ENCODE peak calls at places on chromosomes 1 and 21, in nine cellular contexts. U, A, C, E, B, O, S, J and R are unnamed samples.

GRCh38 chr1:203526572-203526971 is 32.6 kb downstream of the OPTC start:
- DNase-seq in U (no peak), A (no peak), C (peak; percentile 55), E (no peak), B (no peak), O (no peak), S (no peak), J (no peak), R (no peak)

GRCh38 chr21:44871576-44872265 is 1.8 kb downstream of the PTTG1IP start:
- DNase-seq in U (peak; percentile 90), A (peak; percentile 77), C (peak; percentile 78), E (peak; percentile 91), B (no peak), O (no peak), S (no peak), J (no peak), R (peak; percentile 34)

GRCh38 chr1:234512376-234512965 is 33.5 kb upstream of the TARBP1 start:
- DNase-seq in U (no peak), A (no peak), C (no peak), E (no peak), B (no peak), O (peak; percentile 65), S (no peak), J (no peak), R (no peak)

GRCh38 chr1:196558424-196558823 is 49.8 kb downstream of the KCNT2 start:
- DNase-seq in U (peak; percentile 86), A (peak; percentile 69), C (peak; percentile 40), E (peak; percentile 80), B (no peak), O (no peak), S (no peak), J (no peak), R (peak; percentile 7)

GRCh38 chr1:47584249-47584648 is 146.4 kb downstream of the FOXD2 start:
- DNase-seq in U (no peak), A (no peak), C (no peak), E (no peak), B (no peak), O (peak; percentile 65), S (no peak), J (no peak), R (no peak)

GRCh38 chr1:67792756-67793475 is 40.4 kb downstream of the GNG12 start:
- DNase-seq in U (no peak), A (peak; percentile 37), C (peak; percentile 45), E (peak; percentile 29), B (no peak), O (no peak), S (no peak), J (no peak), R (no peak)

GRCh38 chr1:248823517-248824001 is 2.2 kb downstream of the SH3BP5L start:
- DNase-seq in U (peak; percentile 92), A (peak; percentile 88), C (no peak), E (peak; percentile 62), B (no peak), O (no peak), S (no peak), J (no peak), R (no peak)

GRCh38 chr1:203557390-203557789 is 63.4 kb downstream of the OPTC start:
- DNase-seq in U (peak; percentile 87), A (peak; percentile 83), C (peak; percentile 44), E (peak; percentile 63), B (no peak), O (no peak), S (no peak), J (no peak), R (no peak)

GRCh38 chr1:19361231-19362147 is 49.4 kb downstream of the SLC66A1 start:
- DNase-seq in U (peak; percentile 66), A (peak; percentile 83), C (no peak), E (peak; percentile 27), B (no peak), O (no peak), S (no peak), J (no peak), R (no peak)

DNA sequence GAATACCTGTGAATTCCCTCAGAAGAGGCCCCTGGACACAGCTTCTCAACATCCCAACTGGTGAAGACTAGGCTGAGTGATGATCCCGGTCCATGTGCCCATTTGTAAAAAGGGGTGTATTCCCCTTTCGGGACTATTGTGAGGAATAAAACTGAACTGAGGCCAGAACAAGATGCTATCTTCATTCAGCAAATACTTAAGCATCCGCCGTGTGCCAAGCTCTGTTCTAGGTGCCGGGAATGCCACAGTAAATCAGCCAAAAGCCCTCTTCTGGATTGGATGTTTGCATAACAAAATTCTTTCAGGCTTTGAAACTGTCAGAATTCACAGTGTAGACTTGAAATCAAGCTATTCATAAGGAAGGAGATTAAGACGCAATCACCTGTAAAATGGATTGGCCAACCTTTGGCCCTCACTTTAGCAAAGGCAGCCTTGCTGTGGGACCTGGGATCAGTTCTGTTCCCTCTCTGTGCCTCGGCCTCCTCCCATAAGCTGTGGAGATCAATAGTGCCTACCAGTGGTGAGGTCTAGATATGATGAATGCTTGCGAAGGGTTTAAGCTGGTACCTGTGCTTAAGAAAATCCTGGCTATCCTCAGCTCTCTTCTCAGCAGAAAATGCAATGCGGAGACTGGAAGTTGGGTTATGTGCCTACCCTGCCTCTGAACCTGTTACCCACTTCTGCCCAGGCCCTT is 1.8 kb downstream of the ALPL start:
- DNase-seq in U (no peak), A (no peak), C (no peak), E (peak; percentile 8), B (no peak), O (no peak), S (no peak), J (no peak), R (no peak)
- TF ChIP-seq CTCF in U (peak; percentile 5), A (no peak), C (no peak), E (no peak), B (no peak), O (no peak), S (peak; percentile 50), J (no peak), R (no peak)

GRCh38 chr1:32470991-32471694 is 6.3 kb downstream of the ZBTB8B start:
- DNase-seq in U (no peak), A (no peak), C (no peak), E (no peak), B (no peak), O (no peak), S (no peak), J (no peak), R (no peak)
- TF ChIP-seq CTCF in U (peak; percentile 14), A (no peak), C (no peak), E (peak; percentile 48), B (no peak), O (peak; percentile 14), S (no peak), J (no peak), R (no peak)

GRCh38 chr1:111199329-111199728 is 1.1 kb downstream of the DENND2D start:
- DNase-seq in U (no peak), A (no peak), C (no peak), E (no peak), B (no peak), O (no peak), S (no peak), J (no peak), R (no peak)
- TF ChIP-seq CTCF in U (no peak), A (no peak), C (no peak), E (no peak), B (no peak), O (no peak), S (no peak), J (no peak), R (no peak)

DNA sequence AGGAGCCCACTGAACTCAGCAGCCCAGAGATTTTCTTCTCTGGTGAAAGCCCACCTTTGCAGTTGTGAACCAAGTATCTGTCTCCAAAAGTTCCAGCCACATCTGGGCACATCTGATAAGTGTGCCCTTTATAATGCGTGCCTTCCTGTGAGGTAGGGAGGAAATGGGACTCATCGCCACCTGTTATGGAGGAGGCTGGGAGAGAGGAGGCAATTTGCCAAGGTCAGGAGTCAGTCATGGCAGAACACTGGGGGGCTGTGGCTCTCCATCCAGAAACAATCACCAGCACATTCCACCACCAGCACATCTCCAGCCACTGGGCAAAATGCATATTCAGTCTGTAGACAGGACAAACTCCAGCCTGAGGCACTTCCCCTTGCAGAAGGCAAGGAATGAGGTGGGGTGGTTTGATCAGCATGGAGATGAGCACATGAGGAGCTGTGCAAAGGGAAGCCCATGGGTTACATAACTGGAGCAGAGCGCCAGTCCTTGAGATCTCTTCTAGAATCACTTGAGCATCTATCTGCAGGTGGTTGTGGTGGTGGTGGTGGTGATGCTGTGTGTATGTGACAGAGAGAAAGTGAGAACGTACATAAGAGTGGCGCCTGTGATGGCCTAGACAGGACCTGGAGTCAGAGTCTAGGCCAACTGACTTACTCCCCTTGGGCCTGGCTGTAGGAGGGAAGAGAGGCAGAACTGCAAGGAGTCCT is 15.1 kb upstream of the LEMD1 start:
- DNase-seq in U (no peak), A (no peak), C (no peak), E (no peak), B (no peak), O (no peak), S (no peak), J (no peak), R (no peak)
- TF ChIP-seq CTCF in U (no peak), A (no peak), C (no peak), E (no peak), B (no peak), O (no peak), S (no peak), J (no peak), R (no peak)